ENCODE peak calls at places on chromosomes 5 and 9, in ten cellular contexts. B, C, T, O, U, P, A, J, V and W are unnamed samples.

GRCh38 chr9:114373960-114374730 is 13.6 kb downstream of the AKNA start:
- DNase-seq in O (no peak), U (no peak), A (no peak), P (no peak), J (no peak), B (no peak), V (no peak), C (no peak), T (no peak), W (no peak)

GRCh38 chr5:62432618-62433064 is 20.1 kb downstream of the IPO11 start:
- DNase-seq in C (no peak), V (no peak), T (no peak), B (no peak), O (no peak), P (no peak), J (no peak), A (no peak), U (no peak), W (no peak)

GRCh38 chr9:137301086-137301947 is 754 bp downstream of the NRARP start:
- DNase-seq in U (no peak), P (no peak), A (peak; percentile 29), B (peak; percentile 83), C (peak; percentile 64), T (no peak), O (peak; percentile 77), J (peak; percentile 79), V (peak; percentile 63), W (no peak)

GRCh38 chr9:88590558-88591146 is 55.7 kb downstream of the NXNL2 start:
- DNase-seq in B (no peak), V (no peak), C (no peak), U (no peak), O (peak; percentile 74), P (no peak), J (peak; percentile 17), T (no peak), A (no peak), W (no peak)

GRCh38 chr9:116342941-116343340 is 189.3 kb downstream of the PAPPA start:
- DNase-seq in O (no peak), J (no peak), P (no peak), B (no peak), V (no peak), T (no peak), U (no peak), A (no peak), C (peak; percentile 11), W (no peak)

GRCh38 chr9:70563437-70564204 is 149.2 kb upstream of the KLF9 start:
- DNase-seq in A (no peak), V (no peak), O (no peak), B (no peak), C (no peak), P (no peak), U (peak; percentile 28), J (no peak), T (no peak), W (no peak)

GRCh38 chr9:108786322-108786721 is 69.5 kb downstream of the ACTL7B start:
- DNase-seq in C (no peak), U (no peak), O (no peak), B (no peak), J (no peak), A (no peak), T (no peak), V (no peak), P (no peak), W (no peak)

GRCh38 chr9:108953983-108954574 is 19.9 kb downstream of the ABITRAM start:
- DNase-seq in V (peak; percentile 78), C (peak; percentile 67), O (peak; percentile 58), B (peak; percentile 55), U (no peak), T (no peak), J (peak; percentile 15), A (peak; percentile 37), P (no peak), W (no peak)

GRCh38 chr9:136847065-136847826 is 2.0 kb upstream of the PHPT1 start:
- DNase-seq in A (peak; percentile 63), J (no peak), T (no peak), V (peak; percentile 54), O (peak; percentile 92), P (no peak), U (no peak), C (peak; percentile 41), B (peak; percentile 86), W (no peak)

GRCh38 chr9:91032056-91032455 is 230.4 kb downstream of the SYK start:
- DNase-seq in A (no peak), V (no peak), U (no peak), P (no peak), J (no peak), C (no peak), T (no peak), O (no peak), B (no peak), W (no peak)

GRCh38 chr5:172164773-172165212 is 23.2 kb downstream of the STK10 start:
- DNase-seq in A (no peak), C (no peak), B (no peak), T (no peak), V (no peak), P (no peak), U (no peak), J (no peak), O (no peak), W (no peak)

GRCh38 chr5:172165465-172165864 is 22.6 kb downstream of the STK10 start:
- DNase-seq in T (no peak), B (no peak), V (no peak), O (no peak), P (no peak), J (no peak), A (no peak), U (no peak), C (no peak), W (no peak)

GRCh38 chr5:172166030-172166429 is 22.0 kb downstream of the STK10 start:
- DNase-seq in P (no peak), U (no peak), B (no peak), J (no peak), O (no peak), A (no peak), C (no peak), T (no peak), V (no peak), W (no peak)

GRCh38 chr5:172162348-172162747 is 25.7 kb downstream of the STK10 start:
- DNase-seq in J (peak; percentile 37), B (no peak), U (no peak), O (no peak), T (no peak), V (no peak), P (no peak), A (no peak), C (peak; percentile 28), W (no peak)

DNA sequence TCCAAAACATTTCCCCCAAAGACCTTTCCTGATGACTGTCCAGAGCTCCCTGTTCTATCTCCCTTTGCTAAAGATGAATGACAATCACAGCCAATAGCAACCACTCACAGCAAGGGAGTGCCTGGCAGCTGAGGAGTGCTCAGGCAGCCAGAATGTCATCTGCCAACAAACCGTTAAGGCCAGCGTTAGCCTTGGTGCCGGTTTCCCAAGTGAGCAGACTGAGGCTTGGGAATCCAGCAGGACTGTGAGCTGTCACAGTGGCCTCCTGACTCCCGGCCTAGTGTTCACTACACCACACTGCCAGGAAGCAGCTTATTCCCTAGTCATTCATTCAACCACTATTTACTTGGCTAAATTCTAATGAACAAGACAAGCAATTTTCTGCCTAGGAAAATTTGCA is 24.7 kb downstream of the STK10 start:
- DNase-seq in A (no peak), U (no peak), T (no peak), B (no peak), J (no peak), V (no peak), C (no peak), O (no peak), P (no peak), W (peak; percentile 74)
- H3K4me1 ChIP-seq in A (no peaks in the 10 kb centered on the region), U (peaks cover 91% of the 10 kb centered on the region), T (no peaks in the 10 kb centered on the region), B (peaks cover 11% of the 10 kb centered on the region), J (peaks cover 4% of the 10 kb centered on the region), V (no peaks in the 10 kb centered on the region), C (no peaks in the 10 kb centered on the region), O (no peaks in the 10 kb centered on the region), P (peaks cover 7% of the 10 kb centered on the region), W (no peaks in the 10 kb centered on the region)

GRCh38 chr5:108801776-108802175 is 54.1 kb downstream of the FER start:
- DNase-seq in A (peak; percentile 84), T (no peak), V (peak; percentile 84), O (no peak), B (no peak), U (no peak), J (no peak), P (no peak), C (peak; percentile 92), W (no peak)
- H3K4me3 ChIP-seq in A (no peak overlapping the region), T (no peak overlapping the region), V (no peak overlapping the region), O (no peak overlapping the region), B (no peak overlapping the region), U (no peak overlapping the region), J (no peak overlapping the region), P (no peak overlapping the region), C (peak overlapping the region; percentile 29), W (no peak overlapping the region)

GRCh38 chr5:51518607-51519006 is 135.4 kb downstream of the ISL1 start:
- DNase-seq in U (no peak), T (no peak), C (no peak), P (no peak), J (no peak), V (no peak), B (no peak), A (no peak), O (peak; percentile 5), W (no peak)

GRCh38 chr5:51521583-51521982 is 138.3 kb downstream of the ISL1 start:
- DNase-seq in V (no peak), B (peak; percentile 4), A (no peak), T (no peak), C (no peak), U (no peak), O (no peak), P (no peak), J (no peak), W (no peak)

GRCh38 chr5:51517854-51518253 is 134.6 kb downstream of the ISL1 start:
- DNase-seq in U (no peak), T (no peak), J (no peak), A (no peak), P (no peak), V (no peak), C (no peak), O (no peak), B (no peak), W (no peak)
- TF ChIP-seq CTCF in U (no peak), T (no peak), J (no peak), A (no peak), P (no peak), V (no peak), C (no peak), O (no peak), B (no peak), W (no peak)

DNA sequence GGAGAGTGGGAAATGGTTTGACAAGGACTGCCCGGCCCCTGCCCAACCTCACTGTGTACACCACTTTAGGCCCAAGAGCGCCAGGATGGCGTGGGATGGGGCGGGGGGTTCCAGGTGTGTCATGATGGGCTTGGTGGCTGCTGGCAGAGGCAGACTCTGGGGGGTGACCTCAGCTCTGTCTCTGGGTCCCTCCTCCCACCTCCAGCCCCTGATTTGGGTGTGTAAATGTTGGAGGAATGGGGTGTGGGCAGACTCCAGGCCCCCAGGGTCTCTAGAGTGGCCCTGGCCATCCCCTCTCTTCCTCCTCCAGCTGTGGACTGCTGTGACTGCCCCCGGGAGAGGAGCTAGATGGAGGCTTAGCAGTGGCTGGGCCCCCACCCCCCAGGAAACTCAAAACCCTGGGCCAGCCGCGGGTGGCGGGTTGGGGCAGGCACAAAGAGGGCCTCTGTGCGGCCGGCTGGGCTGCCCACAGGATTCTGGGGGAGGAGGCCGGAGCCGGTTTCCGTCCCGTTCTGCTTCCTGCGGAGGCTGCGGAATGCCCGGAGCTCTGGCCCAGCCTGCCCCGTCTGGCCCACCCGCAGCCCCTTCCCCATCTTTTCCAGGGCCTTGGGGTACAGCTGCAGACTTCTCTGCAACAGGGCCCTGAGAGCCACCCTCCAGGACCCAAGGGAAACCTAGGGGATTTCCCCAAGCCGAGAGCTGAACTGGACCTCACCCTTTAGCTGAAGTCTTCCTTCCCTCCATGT is 23.1 kb downstream of the CXXC5 start:
- DNase-seq in B (no peak), J (no peak), C (no peak), V (no peak), A (no peak), P (no peak), U (no peak), O (no peak), T (no peak), W (no peak)
- H3K4me1 ChIP-seq in B (peaks cover 22% of the 10 kb centered on the region), J (peaks cover 13% of the 10 kb centered on the region), C (peaks cover 14% of the 10 kb centered on the region), V (peaks cover 32% of the 10 kb centered on the region), A (peaks cover 40% of the 10 kb centered on the region), P (peaks cover 97% of the 10 kb centered on the region), U (peaks cover 53% of the 10 kb centered on the region), O (peaks cover 43% of the 10 kb centered on the region), T (peaks cover 57% of the 10 kb centered on the region), W (peaks cover 91% of the 10 kb centered on the region)